ENCODE peak calls at places on chromosomes 3 and 15, in six cellular contexts. S is breast epithelium, G is aorta, F is HFF-Myc, Q is fibroblast of mammary gland, K is DND-41. H is an unnamed sample.
A peak's percentile ranks its signal among the peaks of the same experiment; 100 is the strongest.

GRCh38 chr3:12479919-12480425 is 4.3 kb upstream of the TSEN2 start:
- DNase-seq in S (no peak), G (no peak), F (no peak), Q (peak; percentile 69), K (peak; percentile 43), H (peak; percentile 73)

GRCh38 chr3:71175722-71176365 is 407.7 kb downstream of the FOXP1 start:
- DNase-seq in S (no peak), G (no peak), F (no peak), Q (no peak), K (no peak), H (no peak)

GRCh38 chr15:93716615-93717221 is 514.6 kb upstream of the MCTP2 start:
- DNase-seq in S (no peak), G (no peak), F (no peak), Q (no peak), K (peak; percentile 50), H (no peak)

GRCh38 chr3:149214702-149215101 is 6.9 kb downstream of the CP start:
- DNase-seq in S (no peak), G (no peak), F (no peak), Q (no peak), K (no peak), H (no peak)

GRCh38 chr3:171194965-171195364 is 168.4 kb upstream of the SLC2A2 start:
- DNase-seq in S (no peak), G (no peak), F (no peak), Q (no peak), K (no peak), H (no peak)

GRCh38 chr3:142447308-142447851 is 457 bp downstream of the XRN1 start:
- DNase-seq in S (no peak), G (peak; percentile 82), F (peak; percentile 9), Q (peak; percentile 42), K (peak; percentile 54), H (peak; percentile 62)

GRCh38 chr3:185152433-185153169 is at the start of gene C3orf70:
- DNase-seq in S (no peak), G (peak; percentile 89), F (no peak), Q (peak; percentile 29), K (no peak), H (peak; percentile 60)

GRCh38 chr15:31478781-31479221 is 152.2 kb downstream of the KLF13 start:
- DNase-seq in S (no peak), G (no peak), F (no peak), Q (no peak), K (no peak), H (no peak)

GRCh38 chr15:29348308-29348914 is 78.8 kb upstream of the NSMCE3 start:
- DNase-seq in S (no peak), G (no peak), F (no peak), Q (no peak), K (no peak), H (no peak)

GRCh38 chr3:49701388-49702077 is 12.2 kb downstream of the RNF123 start:
- DNase-seq in S (no peak), G (no peak), F (no peak), Q (no peak), K (no peak), H (no peak)

GRCh38 chr3:39965997-39966396 is 156.6 kb downstream of the MYRIP start:
- DNase-seq in S (no peak), G (no peak), F (no peak), Q (no peak), K (no peak), H (no peak)
- H3K4me3 ChIP-seq in S (no peak overlapping the region), G (no peak overlapping the region), F (no peak overlapping the region), Q (no peak overlapping the region), K (no peak overlapping the region), H (no peak overlapping the region)

DNA sequence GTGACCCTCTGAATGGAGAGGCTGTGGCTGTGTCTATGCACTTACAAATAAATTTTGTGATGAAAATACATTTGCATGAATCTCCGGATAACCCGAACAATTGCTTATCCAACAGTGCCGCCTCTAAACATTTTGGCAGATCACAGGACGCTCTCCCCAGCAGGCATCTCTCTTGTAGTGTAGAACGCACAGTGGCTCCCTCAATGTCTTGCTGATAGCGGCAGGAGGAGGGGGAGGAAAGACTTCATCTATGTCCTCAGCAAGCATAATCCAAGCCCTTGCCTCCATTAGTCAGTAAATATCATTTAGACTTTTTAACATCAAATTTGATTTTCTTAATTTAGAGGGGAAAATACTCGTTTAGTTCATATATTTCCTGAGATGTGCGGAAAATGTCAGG is 318.1 kb upstream of the IGF1R start:
- DNase-seq in S (no peak), G (no peak), F (no peak), Q (no peak), K (no peak), H (no peak)
- H3K4me3 ChIP-seq in S (no peak overlapping the region), G (no peak overlapping the region), F (no peak overlapping the region), Q (no peak overlapping the region), K (no peak overlapping the region), H (no peak overlapping the region)

GRCh38 chr3:54243262-54243931 is 121.0 kb downstream of the CACNA2D3 start:
- DNase-seq in S (no peak), G (no peak), F (no peak), Q (no peak), K (no peak), H (peak; percentile 27)
- H3K4me3 ChIP-seq in S (peak overlapping the region; percentile 58), G (no peak overlapping the region), F (no peak overlapping the region), Q (peak overlapping the region; percentile 25), K (no peak overlapping the region), H (peak overlapping the region; percentile 16)

GRCh38 chr3:194167480-194167862 is 31.5 kb downstream of the HES1 start:
- DNase-seq in S (no peak), G (no peak), F (no peak), Q (no peak), K (no peak), H (no peak)
- H3K4me3 ChIP-seq in S (no peak overlapping the region), G (no peak overlapping the region), F (no peak overlapping the region), Q (no peak overlapping the region), K (no peak overlapping the region), H (no peak overlapping the region)

DNA sequence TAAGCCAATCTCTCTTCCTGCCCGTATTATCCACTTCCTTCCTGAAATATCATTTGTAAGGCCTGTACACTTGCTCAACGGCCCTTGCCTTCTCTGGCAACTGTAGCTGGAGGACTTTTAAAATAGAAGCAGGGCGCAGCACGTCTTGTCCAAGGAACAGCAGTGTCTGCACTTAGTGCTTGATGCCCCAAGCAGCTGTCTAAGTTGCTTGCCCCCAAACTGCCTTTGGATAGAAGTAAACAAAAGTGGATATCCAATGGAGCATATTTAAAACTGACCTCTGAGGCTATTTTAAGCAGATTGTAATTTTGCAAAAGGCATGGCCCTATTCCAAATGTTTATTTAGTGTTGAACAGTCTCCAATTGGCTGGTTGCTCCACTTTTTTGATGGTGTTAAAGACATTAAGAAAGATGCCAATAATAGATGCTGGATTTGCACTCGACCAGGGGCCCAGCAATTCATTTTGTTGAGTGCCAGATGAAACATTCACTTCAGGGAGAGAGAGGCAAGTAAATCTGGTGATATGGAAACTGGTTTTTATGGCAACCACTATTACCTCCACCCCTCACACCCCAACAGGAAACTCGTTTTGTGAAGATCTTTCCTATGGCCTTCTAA is 526.8 kb upstream of the TBL1XR1 start:
- DNase-seq in S (no peak), G (no peak), F (no peak), Q (no peak), K (no peak), H (no peak)
- H3K4me3 ChIP-seq in S (no peak overlapping the region), G (no peak overlapping the region), F (no peak overlapping the region), Q (no peak overlapping the region), K (no peak overlapping the region), H (no peak overlapping the region)

GRCh38 chr3:27715454-27715806 is 6.7 kb downstream of the EOMES start:
- DNase-seq in S (no peak), G (no peak), F (no peak), Q (no peak), K (no peak), H (no peak)
- H3K4me3 ChIP-seq in S (peak overlapping the region; percentile 34), G (no peak overlapping the region), F (no peak overlapping the region), Q (no peak overlapping the region), K (no peak overlapping the region), H (no peak overlapping the region)

GRCh38 chr3:24829011-24829581 is 334.4 kb upstream of the THRB start:
- DNase-seq in S (no peak), G (peak; percentile 83), F (no peak), Q (no peak), K (no peak), H (no peak)
- H3K4me3 ChIP-seq in S (peak overlapping the region; percentile 77), G (peak overlapping the region; percentile 32), F (no peak overlapping the region), Q (no peak overlapping the region), K (no peak overlapping the region), H (no peak overlapping the region)